ENCODE peak calls at places on chromosomes 16 and 17, in nine cellular contexts. Z, K, G, E, N, U, A, C and O are unnamed samples.
A peak's percentile ranks its signal among the peaks of the same experiment; 100 is the strongest.

GRCh38 chr16:89815639-89816348 is 653 bp downstream of the FANCA start:
- DNase-seq in Z (no peak), U (no peak), K (no peak), C (no peak), E (no peak), G (no peak), N (no peak), A (no peak), O (no peak)

GRCh38 chr16:57039148-57039812 is 49.9 kb downstream of the NLRC5 start:
- DNase-seq in N (no peak), K (peak; percentile 81), G (no peak), E (peak; percentile 33), A (no peak), U (peak; percentile 90), C (peak; percentile 61), Z (peak; percentile 74), O (no peak)

GRCh38 chr17:32671891-32672290 is 185.1 kb downstream of the CDK5R1 start:
- DNase-seq in E (no peak), K (no peak), C (no peak), Z (no peak), N (no peak), A (no peak), U (peak; percentile 13), G (no peak), O (no peak)

GRCh38 chr17:34723875-34724274 is 144.5 kb downstream of the TMEM132E start:
- DNase-seq in E (no peak), C (no peak), U (no peak), Z (no peak), K (no peak), G (no peak), A (no peak), N (no peak), O (no peak)

GRCh38 chr17:40121191-40121885 is 433 bp upstream of the MSL1 start:
- DNase-seq in Z (no peak), G (peak; percentile 25), U (peak; percentile 49), K (peak; percentile 49), N (no peak), E (no peak), C (no peak), A (no peak), O (no peak)

GRCh38 chr16:67915831-67916723 is 15.6 kb downstream of the CTRL start:
- DNase-seq in A (no peak), K (peak; percentile 24), N (no peak), C (no peak), G (no peak), U (no peak), Z (no peak), E (no peak), O (no peak)

GRCh38 chr16:24993722-24994686 is 21.2 kb downstream of the ARHGAP17 start:
- DNase-seq in U (peak; percentile 91), E (peak; percentile 84), G (no peak), Z (no peak), A (no peak), N (peak; percentile 75), C (peak; percentile 86), K (peak; percentile 96), O (no peak)

GRCh38 chr17:5758651-5759050 is 174.3 kb upstream of the NLRP1 start:
- DNase-seq in K (peak; percentile 28), N (no peak), Z (no peak), G (no peak), A (no peak), U (peak; percentile 14), E (no peak), C (peak; percentile 9), O (no peak)

GRCh38 chr16:67399218-67399733 is 6.0 kb upstream of the TPPP3 start:
- DNase-seq in G (no peak), C (no peak), Z (no peak), N (no peak), K (no peak), E (no peak), U (no peak), A (no peak), O (peak; percentile 77)

GRCh38 chr16:81694494-81695285 is 84.4 kb upstream of the PLCG2 start:
- DNase-seq in A (no peak), U (no peak), N (no peak), E (no peak), G (no peak), Z (no peak), K (no peak), C (no peak), O (no peak)

GRCh38 chr17:43085489-43085888 is 39.7 kb downstream of the BRCA1 start:
- DNase-seq in C (no peak), E (no peak), A (no peak), G (peak; percentile 6), U (no peak), N (no peak), Z (no peak), K (peak; percentile 39), O (no peak)

GRCh38 chr16:81823734-81824133 is 44.6 kb downstream of the PLCG2 start:
- DNase-seq in K (no peak), C (no peak), G (no peak), U (no peak), A (no peak), N (no peak), Z (no peak), E (no peak), O (no peak)

GRCh38 chr16:86242244-86243122 is 267.8 kb upstream of the FOXF1 start:
- DNase-seq in G (no peak), U (no peak), Z (peak; percentile 3), K (no peak), N (no peak), A (no peak), E (no peak), C (no peak), O (no peak)

GRCh38 chr16:87344931-87345631 is 27.9 kb upstream of the C16orf95 start:
- DNase-seq in C (no peak), N (no peak), Z (peak; percentile 39), U (no peak), K (no peak), G (no peak), E (no peak), A (no peak), O (no peak)

GRCh38 chr16:89256651-89257254 is 39.2 kb downstream of the ZNF778 start:
- DNase-seq in U (peak; percentile 40), G (no peak), C (no peak), N (no peak), K (peak; percentile 63), E (no peak), A (peak; percentile 65), Z (no peak), O (no peak)

GRCh38 chr16:46765050-46765449 is 16.9 kb upstream of the MYLK3 start:
- DNase-seq in C (no peak), G (no peak), U (peak; percentile 56), N (peak; percentile 20), A (no peak), Z (no peak), E (no peak), K (peak; percentile 76), O (no peak)

GRCh38 chr17:39887078-39887477 is 19.1 kb downstream of the ZPBP2 start:
- DNase-seq in N (no peak), A (no peak), C (no peak), Z (no peak), K (no peak), E (no peak), U (no peak), G (no peak), O (no peak)

GRCh38 chr17:57899822-57900221 is 50.0 kb upstream of the MRPS23 start:
- DNase-seq in N (no peak), A (peak; percentile 26), E (no peak), Z (no peak), U (no peak), K (no peak), G (no peak), C (no peak), O (no peak)

GRCh38 chr17:82241926-82242697 is 13.3 kb downstream of the SLC16A3 start:
- DNase-seq in E (no peak), A (no peak), U (no peak), Z (no peak), C (no peak), N (no peak), G (no peak), K (no peak), O (no peak)

GRCh38 chr16:69610356-69610755 is 44.6 kb downstream of the NFAT5 start:
- DNase-seq in G (no peak), N (no peak), Z (no peak), E (no peak), K (no peak), C (no peak), A (no peak), U (peak; percentile 64), O (peak; percentile 35)

GRCh38 chr16:55256412-55257016 is 67.5 kb upstream of the IRX6 start:
- DNase-seq in A (no peak), C (no peak), K (no peak), U (no peak), N (no peak), Z (no peak), G (no peak), E (no peak), O (no peak)

GRCh38 chr16:24409045-24409444 is 130.3 kb upstream of the RBBP6 start:
- DNase-seq in A (no peak), C (no peak), G (peak; percentile 36), N (no peak), Z (no peak), E (no peak), U (no peak), K (no peak), O (no peak)

GRCh38 chr16:19400709-19401108 is 17.0 kb upstream of the TMC5 start:
- DNase-seq in A (no peak), Z (no peak), G (peak; percentile 18), K (no peak), C (no peak), E (no peak), N (no peak), U (no peak), O (no peak)

GRCh38 chr17:230371-230770 is 48.9 kb upstream of the DOC2B start:
- DNase-seq in G (no peak), N (no peak), K (no peak), Z (no peak), A (no peak), C (no peak), U (no peak), E (no peak), O (no peak)